ENCODE peak calls at places on chromosomes 2 and 18, in five cellular contexts. One of them, this sample, is unnamed.

GRCh38 chr2:120369250-120369649 is 23.3 kb downstream of the INHBB start:
- DNase-seq in K562: no peak
- DNase-seq in SK-N-SH: no peak
- DNase-seq in HepG2: no peak
- DNase-seq in GM12878: no peak
- DNase-seq in this sample: no peak

GRCh38 chr2:145623136-145623535 is 1103.2 kb upstream of the ZEB2 start:
- DNase-seq in K562: no peak
- DNase-seq in SK-N-SH: no peak
- DNase-seq in HepG2: no peak
- DNase-seq in GM12878: no peak
- DNase-seq in this sample: peak

GRCh38 chr2:218400167-218400929 is 680 bp downstream of the CTDSP1 start:
- DNase-seq in K562: peak
- DNase-seq in SK-N-SH: peak
- DNase-seq in HepG2: no peak
- DNase-seq in GM12878: no peak
- DNase-seq in this sample: no peak

GRCh38 chr18:22428672-22429071 is 11.0 kb upstream of the CTAGE1 start:
- DNase-seq in K562: no peak
- DNase-seq in SK-N-SH: no peak
- DNase-seq in HepG2: no peak
- DNase-seq in GM12878: no peak
- DNase-seq in this sample: peak

GRCh38 chr2:215826376-215826775 is 187.0 kb downstream of the MREG start:
- DNase-seq in K562: no peak
- DNase-seq in SK-N-SH: no peak
- DNase-seq in HepG2: no peak
- DNase-seq in GM12878: no peak
- DNase-seq in this sample: no peak

GRCh38 chr2:207621640-207622039 is 3.6 kb downstream of the METTL21A start:
- DNase-seq in K562: no peak
- DNase-seq in SK-N-SH: no peak
- DNase-seq in HepG2: no peak
- DNase-seq in GM12878: no peak
- DNase-seq in this sample: no peak

GRCh38 chr2:66929632-66930385 is 467.3 kb upstream of the ETAA1 start:
- DNase-seq in K562: no peak
- DNase-seq in SK-N-SH: no peak
- DNase-seq in HepG2: no peak
- DNase-seq in GM12878: no peak
- DNase-seq in this sample: peak

GRCh38 chr2:109182426-109182825 is 53.4 kb downstream of the SH3RF3 start:
- DNase-seq in K562: no peak
- DNase-seq in SK-N-SH: no peak
- DNase-seq in HepG2: no peak
- DNase-seq in GM12878: no peak
- DNase-seq in this sample: peak

GRCh38 chr18:62328775-62329525 is 3.8 kb downstream of the TNFRSF11A start:
- DNase-seq in K562: no peak
- DNase-seq in SK-N-SH: no peak
- DNase-seq in HepG2: no peak
- DNase-seq in GM12878: no peak
- DNase-seq in this sample: no peak

GRCh38 chr2:85457877-85458316 is 39.4 kb downstream of the SH2D6 start:
- DNase-seq in K562: no peak
- DNase-seq in SK-N-SH: no peak
- DNase-seq in HepG2: no peak
- DNase-seq in GM12878: no peak
- DNase-seq in this sample: no peak

GRCh38 chr2:167342769-167343168 is 454.5 kb downstream of the XIRP2 start:
- DNase-seq in K562: no peak
- DNase-seq in SK-N-SH: peak
- DNase-seq in HepG2: peak
- DNase-seq in GM12878: no peak
- DNase-seq in this sample: no peak

GRCh38 chr18:32011193-32011592 is 7.4 kb upstream of the RNF125 start:
- DNase-seq in K562: no peak
- DNase-seq in SK-N-SH: no peak
- DNase-seq in HepG2: no peak
- DNase-seq in GM12878: no peak
- DNase-seq in this sample: no peak

GRCh38 chr2:230749111-230749510 is 36.5 kb downstream of the CAB39 start:
- DNase-seq in K562: no peak
- DNase-seq in SK-N-SH: no peak
- DNase-seq in HepG2: no peak
- DNase-seq in GM12878: no peak
- DNase-seq in this sample: peak

GRCh38 chr2:240425236-240425615 is 10.2 kb upstream of the GPC1 start:
- DNase-seq in K562: no peak
- DNase-seq in SK-N-SH: no peak
- DNase-seq in HepG2: no peak
- DNase-seq in GM12878: no peak
- DNase-seq in this sample: no peak

GRCh38 chr2:96897491-96898134 is 27.7 kb upstream of the SEMA4C start:
- DNase-seq in K562: peak
- DNase-seq in SK-N-SH: no peak
- DNase-seq in HepG2: no peak
- DNase-seq in GM12878: no peak
- DNase-seq in this sample: peak

GRCh38 chr2:106536490-106536889 is 49.3 kb downstream of the CD8B2 start:
- DNase-seq in K562: no peak
- DNase-seq in SK-N-SH: no peak
- DNase-seq in HepG2: no peak
- DNase-seq in GM12878: no peak
- DNase-seq in this sample: no peak

GRCh38 chr18:55048892-55049291 is 89.6 kb upstream of the CCDC68 start:
- DNase-seq in K562: no peak
- DNase-seq in SK-N-SH: no peak
- DNase-seq in HepG2: no peak
- DNase-seq in GM12878: no peak
- DNase-seq in this sample: peak

GRCh38 chr2:232838406-232838874 is 31.6 kb upstream of the SNORC start:
- DNase-seq in K562: peak
- DNase-seq in SK-N-SH: no peak
- DNase-seq in HepG2: peak
- DNase-seq in GM12878: peak
- DNase-seq in this sample: peak

GRCh38 chr18:36530676-36531405 is 233.3 kb downstream of the FHOD3 start:
- DNase-seq in K562: no peak
- DNase-seq in SK-N-SH: no peak
- DNase-seq in HepG2: no peak
- DNase-seq in GM12878: no peak
- DNase-seq in this sample: no peak

GRCh38 chr2:7430869-7431641 is 513.8 kb downstream of the RNF144A start:
- DNase-seq in K562: no peak
- DNase-seq in SK-N-SH: no peak
- DNase-seq in HepG2: no peak
- DNase-seq in GM12878: no peak
- DNase-seq in this sample: no peak

GRCh38 chr2:101696272-101697123 is 1.0 kb upstream of the MAP4K4 start:
- DNase-seq in K562: no peak
- DNase-seq in SK-N-SH: no peak
- DNase-seq in HepG2: no peak
- DNase-seq in GM12878: no peak
- DNase-seq in this sample: no peak

DNA sequence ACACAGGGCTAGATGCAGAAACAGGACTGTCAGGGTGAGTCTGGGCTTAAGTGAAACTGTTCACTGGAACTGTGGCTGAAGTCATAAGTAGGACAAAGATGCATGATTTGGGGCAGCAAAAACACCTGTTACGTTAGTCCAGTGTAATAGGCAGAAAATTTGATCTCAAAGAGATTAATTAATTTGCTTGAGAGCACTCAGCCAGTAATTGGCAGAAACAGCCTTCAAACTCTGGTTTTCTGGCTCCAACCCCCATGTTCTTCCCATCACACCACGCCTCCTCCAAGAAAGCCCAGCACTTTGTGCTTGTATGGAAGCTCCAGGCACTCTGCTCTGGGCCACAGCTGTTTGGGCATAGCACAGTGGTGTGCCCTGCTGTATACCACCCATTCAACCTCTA is 54.0 kb downstream of the CNTNAP5 start:
- DNase-seq in K562: no peak
- DNase-seq in SK-N-SH: no peak
- DNase-seq in HepG2: no peak
- DNase-seq in GM12878: no peak
- DNase-seq in this sample: no peak
- TF ChIP-seq MXI1 in K562: no peak
- TF ChIP-seq MXI1 in SK-N-SH: peak
- TF ChIP-seq MXI1 in HepG2: no peak
- TF ChIP-seq MXI1 in GM12878: no peak
- TF ChIP-seq MXI1 in this sample: no peak

DNA sequence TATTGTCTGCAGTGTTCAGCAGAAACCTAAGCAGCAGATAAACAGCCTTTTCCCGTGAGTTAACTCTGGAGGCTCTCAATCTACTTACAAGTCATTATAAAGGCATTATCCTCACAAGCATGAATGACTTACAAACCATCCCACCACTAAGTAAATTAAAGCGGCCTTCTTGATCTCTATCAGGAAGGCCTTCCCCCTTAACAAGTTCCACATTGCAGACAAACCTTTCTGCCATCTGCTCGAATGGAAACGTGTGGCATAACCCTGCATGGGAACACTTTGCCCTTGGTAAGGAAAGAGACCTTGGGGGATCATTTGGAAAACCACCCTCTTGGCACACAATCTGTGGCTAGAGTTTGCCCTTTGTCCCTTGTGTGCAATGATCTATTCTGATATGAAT is 199.5 kb downstream of the OSR1 start:
- DNase-seq in K562: no peak
- DNase-seq in SK-N-SH: peak
- DNase-seq in HepG2: peak
- DNase-seq in GM12878: no peak
- DNase-seq in this sample: peak
- TF ChIP-seq RFX5 in K562: no peak
- TF ChIP-seq RFX5 in SK-N-SH: no peak
- TF ChIP-seq RFX5 in HepG2: no peak
- TF ChIP-seq RFX5 in GM12878: no peak
- TF ChIP-seq RFX5 in this sample: no peak

DNA sequence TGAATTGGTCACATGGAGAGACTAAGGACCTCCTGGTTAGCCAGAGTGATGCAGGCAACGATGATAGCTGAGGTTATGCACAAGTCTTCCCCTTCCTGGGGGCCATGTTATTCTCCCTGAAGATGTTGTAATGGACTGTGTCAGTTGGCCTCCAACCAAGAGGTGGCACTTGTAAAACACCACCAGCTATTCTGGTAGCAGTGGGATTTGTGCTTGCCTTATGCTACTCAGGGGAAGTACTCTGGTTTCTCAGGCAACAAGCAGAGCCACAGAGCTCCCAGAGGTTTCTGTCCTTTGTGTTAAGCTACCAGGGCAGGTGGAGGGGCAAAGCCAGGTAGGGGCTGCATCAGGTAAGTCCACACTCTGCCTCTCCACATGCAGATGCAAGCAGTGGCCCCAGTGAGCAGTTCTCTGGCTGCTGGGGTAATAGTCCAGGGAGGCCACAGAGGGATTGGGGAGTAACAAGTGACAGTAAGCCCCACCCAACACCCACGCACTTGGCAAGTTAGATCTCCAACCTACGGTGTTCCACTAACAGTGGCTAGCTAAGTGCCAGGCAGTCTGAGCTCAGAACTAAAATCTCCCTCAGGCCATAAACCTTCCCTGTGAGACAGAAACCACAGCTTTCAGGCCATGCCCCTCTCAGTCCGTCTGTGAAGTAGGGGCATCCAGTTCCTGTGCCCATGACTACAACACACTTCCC is 99.7 kb downstream of the RND3 start:
- DNase-seq in K562: no peak
- DNase-seq in SK-N-SH: no peak
- DNase-seq in HepG2: no peak
- DNase-seq in GM12878: no peak
- DNase-seq in this sample: peak
- TF ChIP-seq MXI1 in K562: no peak
- TF ChIP-seq MXI1 in SK-N-SH: no peak
- TF ChIP-seq MXI1 in HepG2: no peak
- TF ChIP-seq MXI1 in GM12878: no peak
- TF ChIP-seq MXI1 in this sample: no peak

GRCh38 chr2:168397629-168398028 is 58.4 kb upstream of the CERS6 start:
- DNase-seq in K562: no peak
- DNase-seq in SK-N-SH: no peak
- DNase-seq in HepG2: no peak
- DNase-seq in GM12878: no peak
- DNase-seq in this sample: no peak
- TF ChIP-seq RFX5 in K562: no peak
- TF ChIP-seq RFX5 in SK-N-SH: no peak
- TF ChIP-seq RFX5 in HepG2: no peak
- TF ChIP-seq RFX5 in GM12878: no peak
- TF ChIP-seq RFX5 in this sample: no peak

DNA sequence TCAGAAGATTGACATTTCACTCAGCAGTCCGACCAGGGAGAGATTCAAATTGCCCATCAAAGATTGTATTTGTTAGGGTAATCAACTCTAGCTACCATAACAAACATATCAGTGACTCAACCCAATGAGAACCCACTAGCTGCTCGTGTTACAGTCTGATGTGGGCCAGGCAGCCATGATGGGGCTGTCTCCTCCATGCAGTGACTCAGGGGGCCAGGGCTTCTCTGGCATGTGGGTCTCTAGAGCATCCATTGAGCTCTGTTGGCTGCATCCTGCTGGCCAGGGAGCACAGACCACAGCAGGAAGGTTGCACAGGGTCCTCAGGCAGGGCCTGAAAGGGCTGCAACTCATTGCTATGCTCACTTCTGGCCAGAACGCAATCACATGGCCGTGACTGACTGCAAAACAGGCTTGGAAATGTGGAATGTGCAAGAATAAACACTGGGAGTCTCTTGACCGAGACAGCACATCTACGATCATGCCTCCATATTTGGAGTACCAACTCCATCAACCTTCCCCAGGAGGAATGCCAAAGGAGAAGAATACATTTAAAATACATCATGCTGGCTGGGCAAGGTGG is 216.8 kb downstream of the EIPR1 start:
- DNase-seq in K562: no peak
- DNase-seq in SK-N-SH: no peak
- DNase-seq in HepG2: no peak
- DNase-seq in GM12878: no peak
- DNase-seq in this sample: peak
- TF ChIP-seq MXI1 in K562: no peak
- TF ChIP-seq MXI1 in SK-N-SH: no peak
- TF ChIP-seq MXI1 in HepG2: no peak
- TF ChIP-seq MXI1 in GM12878: no peak
- TF ChIP-seq MXI1 in this sample: no peak